ENCODE peak calls at places on chromosomes 5 and 9, in ten cellular contexts. V is HL-60; J is GM19239; I is Right ventricle myocardium superior; Y is stimulated activated CD8-positive, alpha-beta memory T cell treated with anti-CD3 and anti-CD28 coated beads, Interleukin-2, amount 100 ng/mL, for 1 hour; O is Right ventricle myocardium inferior; W is CD4-positive, alpha-beta T cell; Q is ACHN; M is OCI-LY7; U is NCI-H2081. A is an unnamed sample.

GRCh38 chr9:70135176-70135575 is 91.5 kb downstream of the MAMDC2 start:
- DNase-seq in V (no peak), J (no peak), I (no peak), Y (no peak), O (no peak), W (no peak), Q (no peak), M (no peak), U (no peak), A (no peak)

GRCh38 chr9:137029058-137029922 is 1.3 kb upstream of the ABCA2 start:
- DNase-seq in V (peak; percentile 67), J (peak; percentile 91), I (peak; percentile 91), Y (peak; percentile 35), O (peak; percentile 93), W (peak; percentile 59), Q (peak; percentile 58), M (peak; percentile 78), U (peak; percentile 44), A (no peak)

GRCh38 chr5:7705736-7706135 is 145.2 kb downstream of the CFAP90 start:
- DNase-seq in V (no peak), J (no peak), I (no peak), Y (no peak), O (no peak), W (no peak), Q (no peak), M (no peak), U (no peak), A (no peak)

GRCh38 chr9:127917603-127918002 is 762 bp upstream of the ST6GALNAC4 start:
- DNase-seq in V (no peak), J (no peak), I (no peak), Y (no peak), O (no peak), W (no peak), Q (no peak), M (peak; percentile 94), U (no peak), A (no peak)

GRCh38 chr9:93316726-93317494 is 133.0 kb downstream of the WNK2 start:
- DNase-seq in V (no peak), J (no peak), I (no peak), Y (no peak), O (no peak), W (no peak), Q (no peak), M (no peak), U (no peak), A (no peak)

GRCh38 chr9:20606637-20607036 is 15.7 kb downstream of the MLLT3 start:
- DNase-seq in V (no peak), J (no peak), I (peak; percentile 42), Y (no peak), O (peak; percentile 60), W (no peak), Q (no peak), M (no peak), U (no peak), A (no peak)

GRCh38 chr9:88460583-88461332 is 72.5 kb downstream of the SPIN1 start:
- DNase-seq in V (no peak), J (no peak), I (no peak), Y (no peak), O (no peak), W (no peak), Q (no peak), M (no peak), U (no peak), A (no peak)

GRCh38 chr5:72234265-72234700 is 85.8 kb downstream of the MRPS27 start:
- DNase-seq in V (no peak), J (peak; percentile 40), I (no peak), Y (peak; percentile 8), O (no peak), W (no peak), Q (peak; percentile 18), M (no peak), U (no peak), A (peak; percentile 40)

GRCh38 chr5:176814836-176815438 is 4.6 kb downstream of the UNC5A start:
- DNase-seq in V (no peak), J (no peak), I (no peak), Y (no peak), O (peak; percentile 31), W (no peak), Q (no peak), M (no peak), U (no peak), A (no peak)

GRCh38 chr9:110877376-110877775 is 160.9 kb downstream of the LPAR1 start:
- DNase-seq in V (no peak), J (no peak), I (no peak), Y (no peak), O (no peak), W (no peak), Q (no peak), M (no peak), U (no peak), A (no peak)

GRCh38 chr5:159440235-159440634 is 109.9 kb upstream of the IL12B start:
- DNase-seq in V (no peak), J (no peak), I (no peak), Y (no peak), O (no peak), W (no peak), Q (no peak), M (no peak), U (no peak), A (no peak)

GRCh38 chr5:78644741-78645300 is 3.8 kb downstream of the LHFPL2 start:
- DNase-seq in V (no peak), J (no peak), I (no peak), Y (no peak), O (no peak), W (no peak), Q (no peak), M (no peak), U (no peak), A (no peak)

GRCh38 chr9:113986931-113987330 is 91.2 kb downstream of the AMBP start:
- DNase-seq in V (no peak), J (no peak), I (no peak), Y (no peak), O (no peak), W (no peak), Q (no peak), M (no peak), U (no peak), A (no peak)

GRCh38 chr5:74026310-74026709 is 400.3 kb downstream of the ARHGEF28 start:
- DNase-seq in V (no peak), J (no peak), I (no peak), Y (no peak), O (no peak), W (no peak), Q (no peak), M (no peak), U (no peak), A (no peak)

A was measured in SIG-M5.